ENCODE peak calls at places on chromosomes 5 and 9, in seven cellular contexts. P is esophagus squamous epithelium, B is GF-D8, Z is endothelial cell, F is RCC 7860, X is choroid plexus epithelial cell, M is A172. N is an unnamed sample.

GRCh38 chr5:158546748-158547147 is 553.0 kb downstream of the EBF1 start:
- DNase-seq in P (no peak), B (no peak), Z (no peak), F (no peak), X (no peak), M (no peak), N (no peak)

GRCh38 chr5:11385901-11386293 is 518.3 kb downstream of the CTNND2 start:
- DNase-seq in P (no peak), B (no peak), Z (no peak), F (no peak), X (no peak), M (no peak), N (no peak)

GRCh38 chr9:90860826-90861225 is 59.2 kb downstream of the SYK start:
- DNase-seq in P (no peak), B (peak; percentile 59), Z (no peak), F (no peak), X (no peak), M (no peak), N (no peak)

GRCh38 chr5:120304653-120305052 is 159.4 kb upstream of the PRR16 start:
- DNase-seq in P (no peak), B (no peak), Z (no peak), F (no peak), X (peak; percentile 44), M (peak; percentile 77), N (peak; percentile 61)

GRCh38 chr9:37037137-37037743 is 3.2 kb upstream of the PAX5 start:
- DNase-seq in P (no peak), B (peak; percentile 60), Z (no peak), F (no peak), X (peak; percentile 31), M (no peak), N (no peak)

GRCh38 chr5:87765009-87765408 is 352.3 kb upstream of the CCNH start:
- DNase-seq in P (no peak), B (no peak), Z (peak; percentile 35), F (no peak), X (no peak), M (no peak), N (no peak)

GRCh38 chr5:87095787-87096186 is 171.9 kb upstream of the RASA1 start:
- DNase-seq in P (no peak), B (no peak), Z (no peak), F (no peak), X (no peak), M (no peak), N (no peak)

GRCh38 chr5:98698359-98698758 is 75.1 kb upstream of the RGMB start:
- DNase-seq in P (no peak), B (no peak), Z (no peak), F (no peak), X (peak; percentile 39), M (no peak), N (peak; percentile 52)

GRCh38 chr5:78747703-78748359 is 99.3 kb upstream of the LHFPL2 start:
- DNase-seq in P (no peak), B (no peak), Z (no peak), F (no peak), X (peak; percentile 90), M (no peak), N (peak; percentile 92)

GRCh38 chr9:16642421-16643109 is 227.9 kb downstream of the BNC2 start:
- DNase-seq in P (no peak), B (no peak), Z (no peak), F (no peak), X (no peak), M (no peak), N (peak; percentile 79)

GRCh38 chr5:179316111-179316551 is 29.1 kb downstream of the ADAMTS2 start:
- DNase-seq in P (no peak), B (no peak), Z (no peak), F (no peak), X (no peak), M (no peak), N (no peak)

GRCh38 chr9:127875306-127875966 is 2.0 kb downstream of the AK1 start:
- DNase-seq in P (no peak), B (no peak), Z (no peak), F (no peak), X (peak; percentile 64), M (peak; percentile 54), N (peak; percentile 52)

GRCh38 chr5:144361406-144361805 is 190.7 kb downstream of the KCTD16 start:
- DNase-seq in P (no peak), B (no peak), Z (no peak), F (no peak), X (no peak), M (no peak), N (peak; percentile 24)